ENCODE peak calls at places on chromosome 6, in five cellular contexts. One of them, this sample, is unnamed. For H3K36me3 and H3K4me1, the result is how much of the 10 kb centered on the place peaks cover.

GRCh38 chr6:99614430-99615161 is 8.0 kb downstream of the PRDM13 start:
- DNase-seq in upper lobe of left lung: peak
- DNase-seq in upper lobe of right lung: no peak
- DNase-seq in transverse colon: peak
- DNase-seq in DND-41: no peak
- DNase-seq in this sample: no peak

GRCh38 chr6:7273709-7274108 is 39.3 kb downstream of the SSR1 start:
- DNase-seq in upper lobe of right lung: no peak
- DNase-seq in transverse colon: no peak
- DNase-seq in DND-41: no peak
- DNase-seq in upper lobe of left lung: no peak
- DNase-seq in this sample: no peak

GRCh38 chr6:32944265-32944664 is 3.4 kb upstream of the HLA-DMB start:
- DNase-seq in DND-41: peak
- DNase-seq in upper lobe of right lung: no peak
- DNase-seq in transverse colon: peak
- DNase-seq in upper lobe of left lung: no peak
- DNase-seq in this sample: no peak

GRCh38 chr6:79713701-79714322 is 82.7 kb downstream of the SH3BGRL2 start:
- DNase-seq in DND-41: peak
- DNase-seq in upper lobe of right lung: no peak
- DNase-seq in transverse colon: peak
- DNase-seq in upper lobe of left lung: no peak
- DNase-seq in this sample: no peak

GRCh38 chr6:133114973-133115372 is 126.2 kb upstream of the EYA4 start:
- DNase-seq in upper lobe of left lung: no peak
- DNase-seq in DND-41: no peak
- DNase-seq in transverse colon: no peak
- DNase-seq in upper lobe of right lung: no peak
- DNase-seq in this sample: no peak

GRCh38 chr6:52696418-52696817 is 25.5 kb downstream of the TMEM14A start:
- DNase-seq in DND-41: no peak
- DNase-seq in transverse colon: no peak
- DNase-seq in upper lobe of left lung: no peak
- DNase-seq in upper lobe of right lung: no peak
- DNase-seq in this sample: no peak

GRCh38 chr6:168219167-168219566 is 100.4 kb downstream of the DACT2 start:
- DNase-seq in upper lobe of right lung: no peak
- DNase-seq in DND-41: no peak
- DNase-seq in transverse colon: no peak
- DNase-seq in upper lobe of left lung: no peak
- DNase-seq in this sample: no peak

GRCh38 chr6:23302499-23302898 is 733.1 kb downstream of the HDGFL1 start:
- DNase-seq in transverse colon: no peak
- DNase-seq in upper lobe of left lung: no peak
- DNase-seq in DND-41: no peak
- DNase-seq in upper lobe of right lung: no peak
- DNase-seq in this sample: no peak

GRCh38 chr6:30411515-30412207 is 66.7 kb downstream of the RPP21 start:
- DNase-seq in transverse colon: peak
- DNase-seq in DND-41: peak
- DNase-seq in upper lobe of right lung: peak
- DNase-seq in upper lobe of left lung: no peak
- DNase-seq in this sample: no peak

GRCh38 chr6:140043762-140044378 is 669.4 kb upstream of the CITED2 start:
- DNase-seq in upper lobe of right lung: no peak
- DNase-seq in upper lobe of left lung: no peak
- DNase-seq in transverse colon: no peak
- DNase-seq in DND-41: no peak
- DNase-seq in this sample: no peak

GRCh38 chr6:71205336-71205956 is 83.2 kb upstream of the OGFRL1 start:
- DNase-seq in upper lobe of left lung: no peak
- DNase-seq in transverse colon: no peak
- DNase-seq in upper lobe of right lung: no peak
- DNase-seq in DND-41: no peak
- DNase-seq in this sample: no peak
- TF ChIP-seq CTCF in upper lobe of left lung: no peak
- TF ChIP-seq CTCF in transverse colon: no peak
- TF ChIP-seq CTCF in upper lobe of right lung: no peak
- TF ChIP-seq CTCF in DND-41: no peak
- TF ChIP-seq CTCF in this sample: no peak

GRCh38 chr6:3447005-3447404 is 9.8 kb downstream of the SLC22A23 start:
- DNase-seq in transverse colon: no peak
- DNase-seq in DND-41: no peak
- DNase-seq in upper lobe of left lung: no peak
- DNase-seq in upper lobe of right lung: no peak
- DNase-seq in this sample: no peak
- H3K36me3 ChIP-seq in transverse colon: under half
- H3K36me3 ChIP-seq in DND-41: under half
- H3K36me3 ChIP-seq in upper lobe of left lung: under half
- H3K36me3 ChIP-seq in upper lobe of right lung: under half
- H3K36me3 ChIP-seq in this sample: under half

DNA sequence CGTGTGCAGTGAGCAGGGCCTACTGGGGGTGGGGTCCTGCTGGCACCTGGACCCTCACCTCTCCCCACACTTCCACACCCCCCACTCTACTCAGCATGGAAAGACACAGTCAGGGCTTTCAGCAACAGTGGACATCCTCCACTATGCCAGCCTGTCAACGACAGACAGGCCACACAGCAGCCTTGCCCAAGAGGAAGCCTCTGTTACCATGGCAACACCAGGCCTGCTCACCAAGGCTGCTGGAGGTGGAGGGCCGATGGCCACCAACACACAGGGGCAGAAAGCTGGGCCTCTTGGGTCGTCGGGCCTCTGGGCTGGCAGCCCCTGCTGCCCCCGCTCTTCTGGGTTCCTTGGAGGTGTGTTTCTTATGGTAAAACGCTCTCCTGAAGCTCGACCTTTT is 13.6 kb downstream of the BNIP5 start:
- DNase-seq in transverse colon: no peak
- DNase-seq in DND-41: no peak
- DNase-seq in upper lobe of right lung: no peak
- DNase-seq in upper lobe of left lung: peak
- DNase-seq in this sample: no peak
- H3K4me1 ChIP-seq in transverse colon: under half
- H3K4me1 ChIP-seq in DND-41: under half
- H3K4me1 ChIP-seq in upper lobe of right lung: under half
- H3K4me1 ChIP-seq in upper lobe of left lung: under half
- H3K4me1 ChIP-seq in this sample: under half

GRCh38 chr6:109269057-109269456 is 113.2 kb downstream of the CD164 start:
- DNase-seq in upper lobe of left lung: no peak
- DNase-seq in transverse colon: no peak
- DNase-seq in DND-41: no peak
- DNase-seq in upper lobe of right lung: no peak
- DNase-seq in this sample: no peak

GRCh38 chr6:109269953-109270517 is 112.2 kb downstream of the CD164 start:
- DNase-seq in upper lobe of left lung: no peak
- DNase-seq in DND-41: no peak
- DNase-seq in upper lobe of right lung: no peak
- DNase-seq in transverse colon: no peak
- DNase-seq in this sample: no peak

GRCh38 chr6:109271622-109272021 is 110.6 kb downstream of the CD164 start:
- DNase-seq in upper lobe of left lung: no peak
- DNase-seq in DND-41: no peak
- DNase-seq in transverse colon: no peak
- DNase-seq in upper lobe of right lung: no peak
- DNase-seq in this sample: no peak
- TF ChIP-seq CTCF in upper lobe of left lung: no peak
- TF ChIP-seq CTCF in DND-41: no peak
- TF ChIP-seq CTCF in transverse colon: no peak
- TF ChIP-seq CTCF in upper lobe of right lung: no peak
- TF ChIP-seq CTCF in this sample: no peak

DNA sequence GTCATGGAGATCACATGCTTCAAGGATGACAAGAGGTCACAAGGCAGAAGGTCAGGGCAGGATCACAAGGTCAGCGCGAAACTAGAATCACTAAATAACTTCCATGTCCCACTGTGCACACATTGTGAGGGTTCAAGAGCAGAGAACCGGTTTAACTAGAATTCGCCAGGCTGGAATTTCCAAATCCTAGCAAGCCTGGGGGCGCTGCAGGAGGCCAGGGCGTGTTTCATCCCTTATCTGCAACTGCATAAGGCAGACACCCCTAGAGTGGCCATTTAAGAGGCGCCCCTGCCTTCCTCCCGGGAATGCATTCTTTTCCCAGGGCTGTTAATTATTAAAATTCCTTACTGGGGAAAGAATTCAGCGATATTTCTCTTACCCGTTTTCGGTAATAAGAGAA is 40.2 kb upstream of the SLC22A1 start:
- DNase-seq in upper lobe of left lung: no peak
- DNase-seq in upper lobe of right lung: no peak
- DNase-seq in transverse colon: no peak
- DNase-seq in DND-41: no peak
- DNase-seq in this sample: no peak
- H3K36me3 ChIP-seq in upper lobe of left lung: half or more
- H3K36me3 ChIP-seq in upper lobe of right lung: half or more
- H3K36me3 ChIP-seq in transverse colon: under half
- H3K36me3 ChIP-seq in DND-41: half or more
- H3K36me3 ChIP-seq in this sample: half or more

GRCh38 chr6:85449388-85449817 is 480 bp upstream of the NT5E start:
- DNase-seq in upper lobe of right lung: no peak
- DNase-seq in transverse colon: peak
- DNase-seq in DND-41: peak
- DNase-seq in upper lobe of left lung: no peak
- DNase-seq in this sample: no peak
- H3K4me1 ChIP-seq in upper lobe of right lung: under half
- H3K4me1 ChIP-seq in transverse colon: under half
- H3K4me1 ChIP-seq in DND-41: under half
- H3K4me1 ChIP-seq in upper lobe of left lung: under half
- H3K4me1 ChIP-seq in this sample: under half

This sample was measured in thoracic aorta.